ENCODE peak calls at places on chromosomes 12 and 14, in six cellular contexts. One of them, this sample, is unnamed.

GRCh38 chr14:104572668-104573067 is 6.9 kb upstream of the C14orf180 start:
- DNase-seq in keratinocyte: no peak
- DNase-seq in neuronal stem cell: no peak
- DNase-seq in IMR-90: no peak
- DNase-seq in fibroblast of lung: no peak
- DNase-seq in neural progenitor cell: no peak
- DNase-seq in this sample: no peak

GRCh38 chr14:36271939-36272907 is 48.2 kb downstream of the MBIP start:
- DNase-seq in fibroblast of lung: peak
- DNase-seq in keratinocyte: no peak
- DNase-seq in IMR-90: peak
- DNase-seq in neuronal stem cell: no peak
- DNase-seq in neural progenitor cell: no peak
- DNase-seq in this sample: no peak

GRCh38 chr12:54549774-54550451 is 512 bp downstream of the PDE1B start:
- DNase-seq in IMR-90: no peak
- DNase-seq in neuronal stem cell: no peak
- DNase-seq in keratinocyte: peak
- DNase-seq in neural progenitor cell: peak
- DNase-seq in fibroblast of lung: no peak
- DNase-seq in this sample: no peak

GRCh38 chr12:91133871-91134270 is 22.6 kb upstream of the LUM start:
- DNase-seq in fibroblast of lung: peak
- DNase-seq in neuronal stem cell: no peak
- DNase-seq in IMR-90: peak
- DNase-seq in neural progenitor cell: no peak
- DNase-seq in keratinocyte: no peak
- DNase-seq in this sample: peak

GRCh38 chr12:7129647-7130536 is at the start of gene CLSTN3:
- DNase-seq in neural progenitor cell: peak
- DNase-seq in IMR-90: peak
- DNase-seq in fibroblast of lung: peak
- DNase-seq in neuronal stem cell: peak
- DNase-seq in keratinocyte: no peak
- DNase-seq in this sample: peak

GRCh38 chr12:7937867-7938506 is 2.0 kb upstream of the SLC2A3 start:
- DNase-seq in IMR-90: no peak
- DNase-seq in neuronal stem cell: no peak
- DNase-seq in keratinocyte: no peak
- DNase-seq in neural progenitor cell: no peak
- DNase-seq in fibroblast of lung: peak
- DNase-seq in this sample: peak

GRCh38 chr12:111636209-111636928 is 37.3 kb upstream of the ATXN2 start:
- DNase-seq in neuronal stem cell: peak
- DNase-seq in neural progenitor cell: peak
- DNase-seq in fibroblast of lung: peak
- DNase-seq in IMR-90: peak
- DNase-seq in keratinocyte: no peak
- DNase-seq in this sample: no peak

GRCh38 chr14:101072945-101073597 is 169.5 kb upstream of the RTL1 start:
- DNase-seq in neural progenitor cell: peak
- DNase-seq in keratinocyte: peak
- DNase-seq in neuronal stem cell: peak
- DNase-seq in IMR-90: peak
- DNase-seq in fibroblast of lung: peak
- DNase-seq in this sample: peak

DNA sequence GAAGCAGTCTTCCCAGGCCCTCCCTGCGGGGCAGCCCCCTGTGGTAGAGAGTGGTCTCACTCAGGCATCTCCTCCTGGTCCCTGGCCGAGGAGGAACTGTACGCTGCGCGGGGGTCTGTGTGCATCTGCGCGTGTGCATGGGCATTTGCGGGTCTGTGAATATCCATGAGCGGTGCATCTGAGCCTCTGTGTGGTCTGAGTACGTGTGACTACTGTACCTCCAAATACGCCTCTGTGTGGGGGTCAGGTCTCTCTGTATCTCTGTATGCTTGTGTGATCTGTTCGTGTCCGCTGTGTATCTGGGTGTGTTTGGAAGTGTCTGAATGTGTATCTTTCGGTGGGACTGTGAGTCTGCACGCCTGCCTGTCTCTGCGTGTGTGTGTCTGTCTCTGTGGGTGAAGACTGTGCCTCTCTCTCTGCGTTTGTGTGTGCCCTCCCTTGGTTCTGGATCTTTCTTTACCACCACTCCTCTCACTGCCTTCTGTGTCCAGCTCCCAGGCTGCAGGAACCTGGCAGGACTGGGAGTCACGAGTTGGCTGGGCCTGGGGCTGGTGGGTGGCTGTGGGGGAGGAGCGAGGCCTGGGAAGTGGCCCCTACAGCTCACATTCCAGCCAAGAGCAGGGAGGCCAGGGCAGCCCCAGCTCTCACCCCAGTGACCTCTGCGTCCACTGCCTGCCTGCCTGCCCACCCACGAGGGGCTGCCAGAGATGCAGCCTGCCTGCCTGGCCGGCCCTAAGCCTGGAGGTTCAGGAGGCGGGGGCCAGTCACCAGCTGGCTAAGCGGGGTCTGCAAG is 1.1 kb upstream of the PGF start:
- DNase-seq in IMR-90: no peak
- DNase-seq in fibroblast of lung: no peak
- DNase-seq in neuronal stem cell: no peak
- DNase-seq in neural progenitor cell: peak
- DNase-seq in keratinocyte: no peak
- DNase-seq in this sample: no peak
- H2AFZ ChIP-seq in IMR-90: peak
- H2AFZ ChIP-seq in fibroblast of lung: no peak
- H2AFZ ChIP-seq in neuronal stem cell: peak
- H2AFZ ChIP-seq in neural progenitor cell: no peak
- H2AFZ ChIP-seq in keratinocyte: no peak
- H2AFZ ChIP-seq in this sample: no peak

GRCh38 chr12:62764251-62764650 is 170.7 kb downstream of the PPM1H start:
- DNase-seq in neuronal stem cell: no peak
- DNase-seq in keratinocyte: no peak
- DNase-seq in fibroblast of lung: peak
- DNase-seq in IMR-90: no peak
- DNase-seq in neural progenitor cell: no peak
- DNase-seq in this sample: no peak
- H2AFZ ChIP-seq in neuronal stem cell: no peak
- H2AFZ ChIP-seq in keratinocyte: no peak
- H2AFZ ChIP-seq in fibroblast of lung: no peak
- H2AFZ ChIP-seq in IMR-90: no peak
- H2AFZ ChIP-seq in neural progenitor cell: no peak
- H2AFZ ChIP-seq in this sample: no peak

DNA sequence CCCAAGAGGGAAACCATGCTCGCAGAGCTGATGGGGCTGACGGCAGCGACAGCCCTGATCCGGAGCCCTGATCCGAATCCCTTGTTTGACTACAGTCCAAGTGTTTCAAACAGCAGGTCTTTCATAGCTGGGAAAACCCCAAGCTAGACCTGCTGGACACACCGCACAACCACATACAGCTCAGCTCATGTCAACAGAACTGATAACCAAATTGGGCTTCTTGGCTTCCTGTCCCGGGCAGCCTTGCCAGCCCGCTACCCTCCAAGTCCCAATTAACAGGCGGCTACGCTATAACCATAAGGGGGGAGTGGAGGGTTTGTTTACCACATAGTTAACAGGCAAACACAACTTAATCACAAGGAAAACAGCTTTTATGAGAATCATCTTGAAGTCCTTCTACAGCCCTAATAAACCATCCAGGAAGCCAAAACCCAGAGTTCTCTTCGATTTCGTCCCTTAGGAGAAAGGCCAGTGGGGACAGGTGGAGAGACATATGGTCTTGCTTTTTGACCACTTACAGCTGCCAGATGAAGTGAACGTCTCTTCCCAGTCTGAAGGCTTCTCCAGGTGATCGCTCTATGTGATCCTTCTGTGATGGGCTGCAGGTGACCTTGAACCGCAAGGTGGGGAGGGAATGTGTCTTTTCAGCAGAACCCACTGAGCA is 64.5 kb upstream of the MANSC4 start:
- DNase-seq in IMR-90: peak
- DNase-seq in keratinocyte: no peak
- DNase-seq in fibroblast of lung: no peak
- DNase-seq in neural progenitor cell: no peak
- DNase-seq in neuronal stem cell: no peak
- DNase-seq in this sample: no peak
- H2AFZ ChIP-seq in IMR-90: no peak
- H2AFZ ChIP-seq in keratinocyte: peak
- H2AFZ ChIP-seq in fibroblast of lung: no peak
- H2AFZ ChIP-seq in neural progenitor cell: no peak
- H2AFZ ChIP-seq in neuronal stem cell: no peak
- H2AFZ ChIP-seq in this sample: no peak

DNA sequence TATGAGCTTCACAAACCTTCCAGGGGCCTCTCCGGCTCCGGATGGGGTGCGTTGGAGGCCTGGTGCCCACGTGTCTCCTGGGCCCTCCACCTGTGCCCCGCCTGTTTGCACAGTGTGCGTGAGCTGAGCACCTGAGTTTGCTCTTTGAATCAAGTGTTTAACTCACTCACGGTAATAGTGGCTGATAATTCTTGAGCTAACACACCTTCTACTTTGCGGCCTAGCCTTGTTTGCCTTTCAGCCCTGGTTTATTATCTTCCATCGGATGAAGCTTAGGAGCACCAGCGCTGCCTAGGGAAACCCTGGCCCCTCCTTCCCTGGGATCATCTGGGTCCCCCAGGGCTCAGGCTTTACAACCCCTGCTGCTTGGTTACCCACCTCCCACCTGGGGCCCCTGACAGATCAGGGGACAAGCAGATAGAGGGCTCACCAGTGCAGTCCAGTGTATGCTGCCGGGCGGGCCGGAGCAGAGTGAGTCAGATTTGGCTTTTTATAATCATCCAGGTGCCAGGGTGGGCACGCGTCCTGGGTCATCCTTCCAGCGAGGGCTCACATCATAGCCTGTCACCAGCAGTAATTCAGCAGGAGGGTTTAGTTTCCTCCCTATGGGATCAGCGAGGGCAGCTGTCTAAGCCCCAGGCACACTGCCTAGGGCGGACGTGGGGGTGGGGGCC is 62.8 kb upstream of the RFLNA start:
- DNase-seq in keratinocyte: no peak
- DNase-seq in fibroblast of lung: no peak
- DNase-seq in IMR-90: no peak
- DNase-seq in neuronal stem cell: no peak
- DNase-seq in neural progenitor cell: no peak
- DNase-seq in this sample: no peak
- H2AFZ ChIP-seq in keratinocyte: peak
- H2AFZ ChIP-seq in fibroblast of lung: no peak
- H2AFZ ChIP-seq in IMR-90: no peak
- H2AFZ ChIP-seq in neuronal stem cell: no peak
- H2AFZ ChIP-seq in neural progenitor cell: no peak
- H2AFZ ChIP-seq in this sample: peak

GRCh38 chr14:61107896-61108295 is 126.9 kb downstream of the SLC38A6 start:
- DNase-seq in keratinocyte: no peak
- DNase-seq in fibroblast of lung: no peak
- DNase-seq in neuronal stem cell: no peak
- DNase-seq in neural progenitor cell: no peak
- DNase-seq in IMR-90: no peak
- DNase-seq in this sample: no peak
- H2AFZ ChIP-seq in keratinocyte: no peak
- H2AFZ ChIP-seq in fibroblast of lung: peak
- H2AFZ ChIP-seq in neuronal stem cell: no peak
- H2AFZ ChIP-seq in neural progenitor cell: no peak
- H2AFZ ChIP-seq in IMR-90: peak
- H2AFZ ChIP-seq in this sample: peak